ENCODE peak calls at places on chromosomes 11 and 22, in seven cellular contexts. B, S, X, O, A, G and P are unnamed samples.
A peak's percentile ranks its signal among the peaks of the same experiment; 100 is the strongest.

GRCh38 chr11:125163431-125164011 is 1.0 kb upstream of the PKNOX2 start:
- DNase-seq in A (no peak), G (no peak), B (no peak), S (no peak), O (no peak), X (no peak), P (no peak)

GRCh38 chr11:59265735-59266134 is 53.0 kb upstream of the MPEG1 start:
- DNase-seq in A (no peak), X (no peak), O (no peak), S (no peak), G (no peak), B (no peak), P (no peak)

GRCh38 chr11:41997860-41998259 is 538.4 kb upstream of the LRRC4C start:
- DNase-seq in O (no peak), B (no peak), S (no peak), X (no peak), G (no peak), A (no peak), P (no peak)

GRCh38 chr11:69969890-69970784 is 108.0 kb upstream of the ANO1 start:
- DNase-seq in S (no peak), G (no peak), O (no peak), B (no peak), X (no peak), A (no peak), P (no peak)

GRCh38 chr11:31782243-31782642 is 28.9 kb downstream of the PAX6 start:
- DNase-seq in B (no peak), G (no peak), O (no peak), X (no peak), A (no peak), S (no peak), P (no peak)

GRCh38 chr11:91164452-91164822 is 941.6 kb upstream of the CHORDC1 start:
- DNase-seq in S (no peak), X (no peak), A (no peak), G (no peak), O (no peak), B (no peak), P (no peak)

GRCh38 chr11:10503777-10504176 is 37.2 kb downstream of the RNF141 start:
- DNase-seq in G (no peak), S (no peak), X (no peak), B (no peak), O (no peak), A (no peak), P (no peak)

GRCh38 chr11:911031-911889 is 650 bp upstream of the CHID1 start:
- DNase-seq in X (no peak), S (no peak), O (peak; percentile 46), G (peak; percentile 45), B (peak; percentile 64), A (peak; percentile 33), P (no peak)

GRCh38 chr22:26615830-26616435 is 1.9 kb downstream of the CRYBB1 start:
- DNase-seq in S (no peak), X (no peak), O (no peak), A (no peak), B (no peak), G (no peak), P (no peak)

GRCh38 chr11:111571829-111572501 is 30.3 kb upstream of the SIK2 start:
- DNase-seq in A (no peak), G (no peak), X (no peak), B (peak; percentile 33), O (no peak), S (no peak), P (no peak)

GRCh38 chr11:28900427-28900826 is 792.2 kb downstream of the METTL15 start:
- DNase-seq in X (no peak), G (no peak), O (no peak), B (no peak), A (no peak), S (no peak), P (no peak)

GRCh38 chr11:111372538-111372937 is 6.5 kb downstream of the POU2AF1 start:
- DNase-seq in O (no peak), X (no peak), A (peak; percentile 6), S (no peak), B (no peak), G (no peak), P (no peak)

GRCh38 chr11:107840120-107840479 is 18.5 kb downstream of the SLC35F2 start:
- DNase-seq in B (no peak), G (no peak), O (no peak), S (peak; percentile 72), X (peak; percentile 45), A (peak; percentile 9), P (no peak)

GRCh38 chr11:8099291-8099899 is 18.4 kb downstream of the TUB start:
- DNase-seq in O (peak; percentile 59), B (peak; percentile 82), S (peak; percentile 73), G (peak; percentile 72), X (peak; percentile 95), A (peak; percentile 71), P (no peak)

GRCh38 chr11:3091846-3092602 is 34.8 kb upstream of the CARS1 start:
- DNase-seq in G (peak; percentile 54), O (peak; percentile 57), A (peak; percentile 41), B (peak; percentile 44), X (peak; percentile 61), S (peak; percentile 53), P (peak; percentile 85)

GRCh38 chr11:75872887-75873416 is 57.9 kb downstream of the UVRAG start:
- DNase-seq in A (no peak), S (no peak), X (no peak), O (no peak), G (no peak), B (no peak), P (no peak)

GRCh38 chr11:45994421-45995341 is 72.2 kb downstream of the LARGE2 start:
- DNase-seq in A (no peak), G (peak; percentile 40), S (no peak), X (no peak), O (no peak), B (peak; percentile 51), P (peak; percentile 35)

GRCh38 chr11:25566298-25567200 is 765.4 kb upstream of the ANO3 start:
- DNase-seq in O (peak; percentile 6), S (peak; percentile 20), X (peak; percentile 69), G (peak; percentile 9), B (no peak), A (no peak), P (no peak)

GRCh38 chr11:124581817-124582216 is 12.0 kb downstream of the OR8A1 start:
- DNase-seq in G (no peak), S (no peak), O (no peak), A (no peak), X (no peak), B (no peak), P (no peak)

GRCh38 chr22:37740455-37741311 is 43.8 kb downstream of the TRIOBP start:
- DNase-seq in O (no peak), A (no peak), B (no peak), X (no peak), G (no peak), S (no peak), P (no peak)

GRCh38 chr22:25546751-25547150 is 17.7 kb upstream of the GRK3 start:
- DNase-seq in A (no peak), X (no peak), S (no peak), G (no peak), O (no peak), B (no peak), P (no peak)

GRCh38 chr22:20413217-20414058 is 19.5 kb downstream of the ZNF74 start:
- DNase-seq in A (no peak), G (no peak), B (no peak), X (no peak), O (no peak), S (no peak), P (no peak)

GRCh38 chr11:76888989-76889388 is 28.3 kb downstream of the ACER3 start:
- DNase-seq in S (no peak), A (no peak), X (no peak), G (no peak), B (peak; percentile 68), O (no peak), P (no peak)

GRCh38 chr22:44211256-44211945 is 30.7 kb downstream of the PARVG start:
- DNase-seq in B (no peak), S (no peak), X (no peak), O (no peak), A (no peak), G (no peak), P (no peak)
- H3K27ac ChIP-seq in B (no peak overlapping the region), S (no peak overlapping the region), X (peak overlapping the region; percentile 77), O (no peak overlapping the region), A (no peak overlapping the region), G (peak overlapping the region; percentile 60), P (no peak overlapping the region)

GRCh38 chr11:83449338-83449913 is 163.3 kb upstream of the CCDC90B start:
- DNase-seq in O (no peak), S (no peak), X (no peak), B (no peak), G (no peak), A (no peak), P (no peak)

GRCh38 chr11:83459802-83460201 is 173.6 kb upstream of the CCDC90B start:
- DNase-seq in A (no peak), G (no peak), X (no peak), S (no peak), B (no peak), O (no peak), P (no peak)

GRCh38 chr11:83448686-83449085 is 162.5 kb upstream of the CCDC90B start:
- DNase-seq in G (no peak), B (no peak), S (no peak), A (no peak), X (no peak), O (no peak), P (no peak)

GRCh38 chr11:83456075-83456474 is 169.9 kb upstream of the CCDC90B start:
- DNase-seq in A (peak; percentile 33), X (no peak), O (no peak), B (no peak), S (no peak), G (peak; percentile 32), P (no peak)

DNA sequence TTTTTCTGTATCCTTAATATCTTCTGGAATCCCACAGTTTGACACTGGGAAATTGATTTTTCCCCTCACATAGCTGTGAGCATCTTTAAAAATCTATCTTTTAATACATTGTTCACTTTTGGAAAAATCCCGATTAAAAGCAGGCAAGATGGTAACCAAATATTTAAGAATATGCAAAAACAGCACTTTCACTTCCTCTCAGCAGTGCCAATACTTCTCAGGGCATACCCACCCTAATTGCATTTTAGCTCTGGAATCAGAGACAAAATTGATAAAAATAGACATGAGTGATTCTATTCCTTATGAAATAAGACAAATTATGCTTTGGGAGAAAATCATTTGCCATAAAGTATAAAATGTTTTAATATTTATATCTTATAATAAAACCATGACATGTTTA is 168.5 kb upstream of the CCDC90B start:
- DNase-seq in O (no peak), X (no peak), B (no peak), A (no peak), S (no peak), G (no peak), P (no peak)
- H3K27ac ChIP-seq in O (no peak overlapping the region), X (no peak overlapping the region), B (no peak overlapping the region), A (no peak overlapping the region), S (no peak overlapping the region), G (no peak overlapping the region), P (no peak overlapping the region)

DNA sequence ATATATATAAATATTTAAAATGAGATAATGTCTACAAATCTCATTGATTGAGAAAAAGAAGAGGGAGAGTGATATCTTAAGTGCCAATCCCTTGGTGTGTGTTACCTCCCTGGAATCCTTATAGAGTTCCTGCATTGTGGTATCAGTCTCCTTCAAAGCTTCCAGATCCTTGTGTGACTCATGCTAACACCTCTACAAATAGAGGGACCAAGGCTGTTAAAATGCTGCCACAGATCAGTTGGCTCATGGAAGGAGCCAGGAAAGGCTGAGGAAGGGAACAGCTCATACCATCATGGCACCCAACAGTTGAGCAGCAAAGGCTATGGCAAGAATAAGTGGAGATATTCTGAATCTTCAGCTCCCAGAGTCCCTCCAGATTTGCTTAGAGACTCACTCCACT is 163.6 kb upstream of the ISX start:
- DNase-seq in S (no peak), O (no peak), G (no peak), B (no peak), X (no peak), A (no peak), P (no peak)
- H3K27ac ChIP-seq in S (no peak overlapping the region), O (no peak overlapping the region), G (no peak overlapping the region), B (no peak overlapping the region), X (no peak overlapping the region), A (no peak overlapping the region), P (no peak overlapping the region)

GRCh38 chr22:46318576-46318975 is 16.9 kb upstream of the TRMU start:
- DNase-seq in B (no peak), G (no peak), A (no peak), O (no peak), X (no peak), S (no peak), P (no peak)
- H3K27ac ChIP-seq in B (no peak overlapping the region), G (no peak overlapping the region), A (no peak overlapping the region), O (no peak overlapping the region), X (no peak overlapping the region), S (no peak overlapping the region), P (no peak overlapping the region)